ENCODE peak calls at places on chromosomes 13 and 19, in ten cellular contexts. One of them, this sample, is unnamed.

GRCh38 chr13:104106705-104107393 is 1040.6 kb upstream of the SLC10A2 start:
- DNase-seq in astrocyte of the cerebellum: no peak
- DNase-seq in AG09309: no peak
- DNase-seq in dorsolateral prefrontal cortex: no peak
- DNase-seq in body of pancreas: peak; percentile 22
- DNase-seq in fibroblast of lung: no peak
- DNase-seq in epithelial cell of esophagus: peak; percentile 79
- DNase-seq in prostate gland: no peak
- DNase-seq in SK-N-SH: no peak
- DNase-seq in esophagus squamous epithelium: no peak
- DNase-seq in this sample: no peak

GRCh38 chr13:98199480-98199879 is 22.4 kb upstream of the RNF113B start:
- DNase-seq in AG09309: no peak
- DNase-seq in SK-N-SH: no peak
- DNase-seq in epithelial cell of esophagus: no peak
- DNase-seq in dorsolateral prefrontal cortex: no peak
- DNase-seq in astrocyte of the cerebellum: no peak
- DNase-seq in body of pancreas: no peak
- DNase-seq in prostate gland: no peak
- DNase-seq in fibroblast of lung: no peak
- DNase-seq in esophagus squamous epithelium: no peak
- DNase-seq in this sample: peak; percentile 54

GRCh38 chr13:21048901-21049655 is 12.3 kb downstream of the LATS2 start:
- DNase-seq in fibroblast of lung: no peak
- DNase-seq in astrocyte of the cerebellum: no peak
- DNase-seq in prostate gland: no peak
- DNase-seq in SK-N-SH: no peak
- DNase-seq in dorsolateral prefrontal cortex: no peak
- DNase-seq in body of pancreas: no peak
- DNase-seq in esophagus squamous epithelium: no peak
- DNase-seq in epithelial cell of esophagus: no peak
- DNase-seq in AG09309: no peak
- DNase-seq in this sample: no peak

GRCh38 chr19:46806651-46807050 is 18.3 kb upstream of the SLC1A5 start:
- DNase-seq in body of pancreas: no peak
- DNase-seq in astrocyte of the cerebellum: no peak
- DNase-seq in prostate gland: no peak
- DNase-seq in epithelial cell of esophagus: no peak
- DNase-seq in SK-N-SH: no peak
- DNase-seq in AG09309: no peak
- DNase-seq in dorsolateral prefrontal cortex: no peak
- DNase-seq in fibroblast of lung: no peak
- DNase-seq in esophagus squamous epithelium: no peak
- DNase-seq in this sample: no peak

GRCh38 chr13:30787747-30788535 is 52.6 kb downstream of the ALOX5AP start:
- DNase-seq in astrocyte of the cerebellum: no peak
- DNase-seq in dorsolateral prefrontal cortex: no peak
- DNase-seq in prostate gland: no peak
- DNase-seq in body of pancreas: no peak
- DNase-seq in SK-N-SH: no peak
- DNase-seq in fibroblast of lung: no peak
- DNase-seq in AG09309: no peak
- DNase-seq in esophagus squamous epithelium: no peak
- DNase-seq in epithelial cell of esophagus: no peak
- DNase-seq in this sample: no peak

GRCh38 chr13:21069561-21070004 is 8.2 kb upstream of the LATS2 start:
- DNase-seq in epithelial cell of esophagus: peak; percentile 91
- DNase-seq in prostate gland: no peak
- DNase-seq in AG09309: peak; percentile 96
- DNase-seq in esophagus squamous epithelium: no peak
- DNase-seq in fibroblast of lung: peak; percentile 96
- DNase-seq in body of pancreas: no peak
- DNase-seq in dorsolateral prefrontal cortex: no peak
- DNase-seq in SK-N-SH: no peak
- DNase-seq in astrocyte of the cerebellum: peak; percentile 82
- DNase-seq in this sample: peak; percentile 99

GRCh38 chr19:57888494-57889231 is at the start of gene ZNF814:
- DNase-seq in dorsolateral prefrontal cortex: peak; percentile 92
- DNase-seq in esophagus squamous epithelium: peak; percentile 15
- DNase-seq in astrocyte of the cerebellum: peak; percentile 61
- DNase-seq in prostate gland: peak; percentile 75
- DNase-seq in epithelial cell of esophagus: peak; percentile 82
- DNase-seq in SK-N-SH: peak; percentile 74
- DNase-seq in body of pancreas: peak; percentile 78
- DNase-seq in fibroblast of lung: peak; percentile 91
- DNase-seq in AG09309: peak; percentile 29
- DNase-seq in this sample: peak; percentile 79

GRCh38 chr13:37870895-37871550 is 1.5 kb upstream of the TRPC4 start:
- DNase-seq in AG09309: no peak
- DNase-seq in SK-N-SH: no peak
- DNase-seq in astrocyte of the cerebellum: peak; percentile 68
- DNase-seq in epithelial cell of esophagus: peak; percentile 52
- DNase-seq in body of pancreas: no peak
- DNase-seq in dorsolateral prefrontal cortex: no peak
- DNase-seq in esophagus squamous epithelium: no peak
- DNase-seq in prostate gland: no peak
- DNase-seq in fibroblast of lung: peak; percentile 82
- DNase-seq in this sample: peak; percentile 76

GRCh38 chr13:68440874-68441273 is 1210.7 kb upstream of the PCDH9 start:
- DNase-seq in astrocyte of the cerebellum: no peak
- DNase-seq in AG09309: no peak
- DNase-seq in epithelial cell of esophagus: no peak
- DNase-seq in fibroblast of lung: no peak
- DNase-seq in dorsolateral prefrontal cortex: no peak
- DNase-seq in esophagus squamous epithelium: no peak
- DNase-seq in prostate gland: no peak
- DNase-seq in body of pancreas: no peak
- DNase-seq in SK-N-SH: no peak
- DNase-seq in this sample: no peak

GRCh38 chr19:53308339-53308811 is 25.2 kb upstream of the ZNF845 start:
- DNase-seq in epithelial cell of esophagus: peak; percentile 5
- DNase-seq in fibroblast of lung: peak; percentile 9
- DNase-seq in AG09309: no peak
- DNase-seq in prostate gland: peak; percentile 9
- DNase-seq in astrocyte of the cerebellum: no peak
- DNase-seq in SK-N-SH: peak; percentile 85
- DNase-seq in body of pancreas: peak; percentile 17
- DNase-seq in esophagus squamous epithelium: no peak
- DNase-seq in dorsolateral prefrontal cortex: no peak
- DNase-seq in this sample: peak; percentile 19

GRCh38 chr19:48644839-48645651 is 942 bp downstream of the CA11 start:
- DNase-seq in fibroblast of lung: peak; percentile 73
- DNase-seq in AG09309: no peak
- DNase-seq in epithelial cell of esophagus: peak; percentile 73
- DNase-seq in body of pancreas: peak; percentile 84
- DNase-seq in esophagus squamous epithelium: no peak
- DNase-seq in SK-N-SH: peak; percentile 80
- DNase-seq in dorsolateral prefrontal cortex: peak; percentile 88
- DNase-seq in prostate gland: peak; percentile 81
- DNase-seq in astrocyte of the cerebellum: no peak
- DNase-seq in this sample: peak; percentile 72

GRCh38 chr19:48648134-48648533 is 2.1 kb upstream of the CA11 start:
- DNase-seq in prostate gland: no peak
- DNase-seq in body of pancreas: no peak
- DNase-seq in SK-N-SH: no peak
- DNase-seq in fibroblast of lung: no peak
- DNase-seq in epithelial cell of esophagus: no peak
- DNase-seq in astrocyte of the cerebellum: no peak
- DNase-seq in esophagus squamous epithelium: no peak
- DNase-seq in AG09309: no peak
- DNase-seq in dorsolateral prefrontal cortex: no peak
- DNase-seq in this sample: no peak

GRCh38 chr19:48646192-48646911 is 365 bp upstream of the CA11 start:
- DNase-seq in esophagus squamous epithelium: no peak
- DNase-seq in AG09309: no peak
- DNase-seq in SK-N-SH: peak; percentile 96
- DNase-seq in fibroblast of lung: peak; percentile 79
- DNase-seq in astrocyte of the cerebellum: no peak
- DNase-seq in dorsolateral prefrontal cortex: peak; percentile 88
- DNase-seq in epithelial cell of esophagus: peak; percentile 86
- DNase-seq in body of pancreas: peak; percentile 89
- DNase-seq in prostate gland: peak; percentile 78
- DNase-seq in this sample: peak; percentile 82

GRCh38 chr19:48645652-48646191 is at the start of gene CA11:
- DNase-seq in SK-N-SH: no peak
- DNase-seq in body of pancreas: no peak
- DNase-seq in fibroblast of lung: no peak
- DNase-seq in AG09309: no peak
- DNase-seq in esophagus squamous epithelium: no peak
- DNase-seq in epithelial cell of esophagus: no peak
- DNase-seq in prostate gland: no peak
- DNase-seq in dorsolateral prefrontal cortex: no peak
- DNase-seq in astrocyte of the cerebellum: no peak
- DNase-seq in this sample: no peak

GRCh38 chr19:48646912-48647216 is 877 bp upstream of the CA11 start:
- DNase-seq in epithelial cell of esophagus: no peak
- DNase-seq in AG09309: no peak
- DNase-seq in body of pancreas: no peak
- DNase-seq in astrocyte of the cerebellum: no peak
- DNase-seq in prostate gland: no peak
- DNase-seq in esophagus squamous epithelium: no peak
- DNase-seq in fibroblast of lung: no peak
- DNase-seq in dorsolateral prefrontal cortex: no peak
- DNase-seq in SK-N-SH: no peak
- DNase-seq in this sample: no peak
- TF ChIP-seq CTCF in epithelial cell of esophagus: no peak
- TF ChIP-seq CTCF in AG09309: no peak
- TF ChIP-seq CTCF in body of pancreas: no peak
- TF ChIP-seq CTCF in astrocyte of the cerebellum: no peak
- TF ChIP-seq CTCF in prostate gland: no peak
- TF ChIP-seq CTCF in esophagus squamous epithelium: no peak
- TF ChIP-seq CTCF in fibroblast of lung: no peak
- TF ChIP-seq CTCF in dorsolateral prefrontal cortex: no peak
- TF ChIP-seq CTCF in SK-N-SH: no peak
- TF ChIP-seq CTCF in this sample: no peak

DNA sequence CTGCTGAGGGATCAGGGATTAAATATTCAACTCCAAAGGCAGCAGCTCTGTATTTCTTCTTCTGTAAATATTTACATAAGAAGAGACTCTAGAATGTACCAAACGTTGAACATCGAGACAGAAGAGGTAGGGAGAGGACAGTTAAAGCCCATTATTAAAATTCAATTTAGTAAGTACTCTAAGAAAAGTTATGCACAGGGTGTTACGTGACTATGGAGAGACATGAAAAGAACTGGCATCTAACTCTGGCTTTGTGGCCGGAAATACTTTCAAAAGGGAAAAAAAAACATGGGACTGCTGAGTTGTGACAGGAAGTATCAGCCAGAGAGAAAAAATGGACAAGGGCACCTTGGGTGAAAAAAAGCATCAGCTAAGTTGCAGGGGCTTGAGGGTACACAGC is 36.7 kb downstream of the LNX2 start:
- DNase-seq in epithelial cell of esophagus: no peak
- DNase-seq in dorsolateral prefrontal cortex: no peak
- DNase-seq in body of pancreas: no peak
- DNase-seq in AG09309: no peak
- DNase-seq in fibroblast of lung: no peak
- DNase-seq in esophagus squamous epithelium: no peak
- DNase-seq in astrocyte of the cerebellum: no peak
- DNase-seq in prostate gland: no peak
- DNase-seq in SK-N-SH: no peak
- DNase-seq in this sample: no peak
- H3K4me3 ChIP-seq in epithelial cell of esophagus: no peak overlapping the region
- H3K4me3 ChIP-seq in dorsolateral prefrontal cortex: no peak overlapping the region
- H3K4me3 ChIP-seq in body of pancreas: no peak overlapping the region
- H3K4me3 ChIP-seq in AG09309: no peak overlapping the region
- H3K4me3 ChIP-seq in fibroblast of lung: no peak overlapping the region
- H3K4me3 ChIP-seq in esophagus squamous epithelium: no peak overlapping the region
- H3K4me3 ChIP-seq in astrocyte of the cerebellum: no peak overlapping the region
- H3K4me3 ChIP-seq in prostate gland: no peak overlapping the region
- H3K4me3 ChIP-seq in SK-N-SH: no peak overlapping the region
- H3K4me3 ChIP-seq in this sample: no peak overlapping the region

GRCh38 chr13:75222031-75222430 is 259.9 kb downstream of the TBC1D4 start:
- DNase-seq in dorsolateral prefrontal cortex: no peak
- DNase-seq in epithelial cell of esophagus: peak; percentile 26
- DNase-seq in prostate gland: no peak
- DNase-seq in astrocyte of the cerebellum: peak; percentile 41
- DNase-seq in fibroblast of lung: peak; percentile 65
- DNase-seq in esophagus squamous epithelium: no peak
- DNase-seq in body of pancreas: no peak
- DNase-seq in AG09309: peak; percentile 63
- DNase-seq in SK-N-SH: no peak
- DNase-seq in this sample: peak; percentile 9

GRCh38 chr13:75223981-75224742 is 257.8 kb downstream of the TBC1D4 start:
- DNase-seq in SK-N-SH: no peak
- DNase-seq in astrocyte of the cerebellum: no peak
- DNase-seq in prostate gland: no peak
- DNase-seq in epithelial cell of esophagus: peak; percentile 49
- DNase-seq in body of pancreas: no peak
- DNase-seq in fibroblast of lung: no peak
- DNase-seq in AG09309: no peak
- DNase-seq in esophagus squamous epithelium: no peak
- DNase-seq in dorsolateral prefrontal cortex: no peak
- DNase-seq in this sample: no peak

GRCh38 chr13:75226092-75226491 is 255.9 kb downstream of the TBC1D4 start:
- DNase-seq in AG09309: no peak
- DNase-seq in astrocyte of the cerebellum: no peak
- DNase-seq in fibroblast of lung: no peak
- DNase-seq in epithelial cell of esophagus: peak; percentile 70
- DNase-seq in body of pancreas: no peak
- DNase-seq in prostate gland: no peak
- DNase-seq in SK-N-SH: no peak
- DNase-seq in esophagus squamous epithelium: no peak
- DNase-seq in dorsolateral prefrontal cortex: no peak
- DNase-seq in this sample: no peak

GRCh38 chr13:75226755-75227435 is 255.1 kb downstream of the TBC1D4 start:
- DNase-seq in body of pancreas: no peak
- DNase-seq in astrocyte of the cerebellum: peak; percentile 94
- DNase-seq in epithelial cell of esophagus: peak; percentile 88
- DNase-seq in dorsolateral prefrontal cortex: no peak
- DNase-seq in SK-N-SH: no peak
- DNase-seq in prostate gland: no peak
- DNase-seq in fibroblast of lung: peak; percentile 88
- DNase-seq in esophagus squamous epithelium: no peak
- DNase-seq in AG09309: peak; percentile 97
- DNase-seq in this sample: peak; percentile 60

DNA sequence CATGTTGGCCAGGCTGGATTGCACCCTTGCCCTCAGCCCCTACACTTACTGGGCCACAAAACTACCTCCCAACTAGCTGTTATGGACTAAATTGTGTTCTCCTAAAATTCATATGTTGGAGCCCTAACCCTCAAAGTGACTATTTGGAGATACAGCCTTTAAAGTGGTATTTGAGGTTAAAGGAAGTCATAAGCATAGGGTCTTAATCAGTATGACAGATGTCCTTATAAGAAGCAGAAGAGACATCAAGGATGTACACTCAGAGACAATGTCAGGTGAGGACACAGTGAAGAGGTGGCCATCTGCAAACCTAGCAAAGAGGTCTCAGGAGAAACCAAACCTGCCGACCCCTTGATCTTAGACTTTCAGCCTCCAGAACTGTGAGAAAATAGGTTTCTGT is 256.7 kb downstream of the TBC1D4 start:
- DNase-seq in prostate gland: no peak
- DNase-seq in body of pancreas: no peak
- DNase-seq in dorsolateral prefrontal cortex: no peak
- DNase-seq in fibroblast of lung: no peak
- DNase-seq in AG09309: no peak
- DNase-seq in esophagus squamous epithelium: no peak
- DNase-seq in astrocyte of the cerebellum: no peak
- DNase-seq in epithelial cell of esophagus: no peak
- DNase-seq in SK-N-SH: no peak
- DNase-seq in this sample: no peak
- TF ChIP-seq CTCF in prostate gland: no peak
- TF ChIP-seq CTCF in body of pancreas: no peak
- TF ChIP-seq CTCF in dorsolateral prefrontal cortex: no peak
- TF ChIP-seq CTCF in fibroblast of lung: no peak
- TF ChIP-seq CTCF in AG09309: no peak
- TF ChIP-seq CTCF in esophagus squamous epithelium: no peak
- TF ChIP-seq CTCF in astrocyte of the cerebellum: no peak
- TF ChIP-seq CTCF in epithelial cell of esophagus: no peak
- TF ChIP-seq CTCF in SK-N-SH: no peak
- TF ChIP-seq CTCF in this sample: no peak

GRCh38 chr13:99894835-99895427 is 76.6 kb downstream of the ZIC5 start:
- DNase-seq in body of pancreas: no peak
- DNase-seq in esophagus squamous epithelium: no peak
- DNase-seq in fibroblast of lung: peak; percentile 11
- DNase-seq in prostate gland: no peak
- DNase-seq in dorsolateral prefrontal cortex: no peak
- DNase-seq in astrocyte of the cerebellum: no peak
- DNase-seq in epithelial cell of esophagus: no peak
- DNase-seq in SK-N-SH: peak; percentile 43
- DNase-seq in AG09309: no peak
- DNase-seq in this sample: no peak
- H3K4me3 ChIP-seq in body of pancreas: no peak overlapping the region
- H3K4me3 ChIP-seq in esophagus squamous epithelium: peak overlapping the region; percentile 37
- H3K4me3 ChIP-seq in fibroblast of lung: no peak overlapping the region
- H3K4me3 ChIP-seq in prostate gland: peak overlapping the region; percentile 18
- H3K4me3 ChIP-seq in dorsolateral prefrontal cortex: peak overlapping the region; percentile 2
- H3K4me3 ChIP-seq in astrocyte of the cerebellum: peak overlapping the region; percentile 32
- H3K4me3 ChIP-seq in epithelial cell of esophagus: peak overlapping the region; percentile 5
- H3K4me3 ChIP-seq in SK-N-SH: no peak overlapping the region
- H3K4me3 ChIP-seq in AG09309: no peak overlapping the region
- H3K4me3 ChIP-seq in this sample: peak overlapping the region; percentile 12